ENCODE peak calls at places on chromosomes 5 and 9, in seven cellular contexts. One of them, this sample, is unnamed.

GRCh38 chr5:174522641-174523260 is 201.6 kb upstream of the MSX2 start:
- DNase-seq in neuronal stem cell: no peak
- DNase-seq in fibroblast of lung: no peak
- DNase-seq in GM12878: no peak
- DNase-seq in DND-41: no peak
- DNase-seq in colonic mucosa: no peak
- DNase-seq in IMR-90: no peak
- DNase-seq in this sample: no peak

GRCh38 chr5:73747696-73748380 is 121.8 kb downstream of the ARHGEF28 start:
- DNase-seq in GM12878: no peak
- DNase-seq in IMR-90: no peak
- DNase-seq in DND-41: no peak
- DNase-seq in neuronal stem cell: no peak
- DNase-seq in fibroblast of lung: peak; percentile 41
- DNase-seq in colonic mucosa: no peak
- DNase-seq in this sample: no peak

GRCh38 chr5:123264399-123264798 is 158.8 kb downstream of the CEP120 start:
- DNase-seq in neuronal stem cell: no peak
- DNase-seq in fibroblast of lung: no peak
- DNase-seq in IMR-90: no peak
- DNase-seq in colonic mucosa: no peak
- DNase-seq in DND-41: no peak
- DNase-seq in GM12878: no peak
- DNase-seq in this sample: no peak

GRCh38 chr9:7963026-7963425 is 163.4 kb upstream of the DMAC1 start:
- DNase-seq in IMR-90: no peak
- DNase-seq in colonic mucosa: peak; percentile 49
- DNase-seq in DND-41: no peak
- DNase-seq in GM12878: no peak
- DNase-seq in neuronal stem cell: no peak
- DNase-seq in fibroblast of lung: peak; percentile 41
- DNase-seq in this sample: no peak

GRCh38 chr9:109441296-109441695 is 56.8 kb downstream of the PTPN3 start:
- DNase-seq in IMR-90: no peak
- DNase-seq in neuronal stem cell: no peak
- DNase-seq in GM12878: no peak
- DNase-seq in colonic mucosa: no peak
- DNase-seq in fibroblast of lung: no peak
- DNase-seq in DND-41: no peak
- DNase-seq in this sample: no peak

GRCh38 chr9:4894076-4894475 is 91.0 kb upstream of the JAK2 start:
- DNase-seq in IMR-90: peak; percentile 65
- DNase-seq in fibroblast of lung: peak; percentile 56
- DNase-seq in GM12878: no peak
- DNase-seq in DND-41: no peak
- DNase-seq in colonic mucosa: no peak
- DNase-seq in neuronal stem cell: no peak
- DNase-seq in this sample: no peak

GRCh38 chr5:109989161-109989560 is 299.4 kb downstream of the MAN2A1 start:
- DNase-seq in colonic mucosa: no peak
- DNase-seq in IMR-90: no peak
- DNase-seq in GM12878: no peak
- DNase-seq in DND-41: no peak
- DNase-seq in fibroblast of lung: no peak
- DNase-seq in neuronal stem cell: no peak
- DNase-seq in this sample: no peak

GRCh38 chr9:114312513-114312875 is 10.4 kb upstream of the ORM1 start:
- DNase-seq in colonic mucosa: no peak
- DNase-seq in neuronal stem cell: no peak
- DNase-seq in DND-41: no peak
- DNase-seq in GM12878: no peak
- DNase-seq in fibroblast of lung: no peak
- DNase-seq in IMR-90: no peak
- DNase-seq in this sample: no peak

GRCh38 chr5:163532203-163532892 is 26.9 kb downstream of the MAT2B start:
- DNase-seq in DND-41: no peak
- DNase-seq in fibroblast of lung: no peak
- DNase-seq in IMR-90: no peak
- DNase-seq in colonic mucosa: no peak
- DNase-seq in neuronal stem cell: no peak
- DNase-seq in GM12878: no peak
- DNase-seq in this sample: no peak

GRCh38 chr9:126397056-126397455 is 70.4 kb downstream of the MVB12B start:
- DNase-seq in neuronal stem cell: no peak
- DNase-seq in IMR-90: no peak
- DNase-seq in fibroblast of lung: no peak
- DNase-seq in colonic mucosa: no peak
- DNase-seq in DND-41: peak; percentile 72
- DNase-seq in GM12878: peak; percentile 54
- DNase-seq in this sample: peak; percentile 98

GRCh38 chr5:7754997-7755596 is 95.8 kb downstream of the CFAP90 start:
- DNase-seq in DND-41: peak; percentile 52
- DNase-seq in IMR-90: peak; percentile 15
- DNase-seq in neuronal stem cell: peak; percentile 55
- DNase-seq in colonic mucosa: peak; percentile 57
- DNase-seq in fibroblast of lung: peak; percentile 2
- DNase-seq in GM12878: no peak
- DNase-seq in this sample: peak; percentile 75

GRCh38 chr5:36958612-36959011 is 82.0 kb downstream of the NIPBL start:
- DNase-seq in fibroblast of lung: no peak
- DNase-seq in DND-41: no peak
- DNase-seq in neuronal stem cell: no peak
- DNase-seq in GM12878: no peak
- DNase-seq in IMR-90: no peak
- DNase-seq in colonic mucosa: no peak
- DNase-seq in this sample: no peak

GRCh38 chr5:91271999-91272398 is 111.1 kb downstream of the ARRDC3 start:
- DNase-seq in neuronal stem cell: no peak
- DNase-seq in colonic mucosa: no peak
- DNase-seq in IMR-90: no peak
- DNase-seq in fibroblast of lung: no peak
- DNase-seq in DND-41: no peak
- DNase-seq in GM12878: peak; percentile 76
- DNase-seq in this sample: peak; percentile 58

GRCh38 chr5:109829331-109829730 is 139.6 kb downstream of the MAN2A1 start:
- DNase-seq in IMR-90: peak; percentile 5
- DNase-seq in colonic mucosa: no peak
- DNase-seq in neuronal stem cell: no peak
- DNase-seq in GM12878: no peak
- DNase-seq in DND-41: no peak
- DNase-seq in fibroblast of lung: no peak
- DNase-seq in this sample: no peak

GRCh38 chr5:150503977-150504620 is 3.8 kb upstream of the NDST1 start:
- DNase-seq in fibroblast of lung: no peak
- DNase-seq in GM12878: no peak
- DNase-seq in DND-41: no peak
- DNase-seq in neuronal stem cell: no peak
- DNase-seq in IMR-90: no peak
- DNase-seq in colonic mucosa: peak; percentile 84
- DNase-seq in this sample: no peak

GRCh38 chr5:42605490-42605889 is 151.1 kb upstream of the CCDC152 start:
- DNase-seq in IMR-90: no peak
- DNase-seq in DND-41: no peak
- DNase-seq in GM12878: no peak
- DNase-seq in fibroblast of lung: no peak
- DNase-seq in neuronal stem cell: no peak
- DNase-seq in colonic mucosa: no peak
- DNase-seq in this sample: no peak

DNA sequence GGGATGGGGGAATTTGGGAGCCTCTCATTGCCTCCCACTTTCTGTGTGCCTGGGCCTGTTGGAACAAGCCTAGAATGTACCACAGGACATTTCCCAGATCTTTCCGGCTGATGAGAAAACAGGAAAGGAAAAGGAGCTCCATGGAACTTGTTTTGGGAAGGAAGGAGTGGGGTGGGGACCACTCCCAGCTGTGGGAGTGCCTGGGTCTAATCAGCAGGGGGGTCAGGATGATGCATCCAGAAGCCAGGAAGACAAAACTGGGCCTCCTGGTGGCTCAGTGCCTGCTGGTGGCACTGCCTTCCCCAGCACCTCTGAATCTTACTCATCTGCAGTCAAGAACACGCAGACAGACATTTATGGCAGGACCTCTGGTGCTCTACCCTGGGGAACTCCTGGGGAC is 2.8 kb downstream of the SMIM33 start:
- DNase-seq in DND-41: no peak
- DNase-seq in fibroblast of lung: no peak
- DNase-seq in neuronal stem cell: no peak
- DNase-seq in colonic mucosa: no peak
- DNase-seq in IMR-90: no peak
- DNase-seq in GM12878: no peak
- DNase-seq in this sample: no peak
- H3K9ac ChIP-seq in DND-41: no peak overlapping the region
- H3K9ac ChIP-seq in fibroblast of lung: no peak overlapping the region
- H3K9ac ChIP-seq in neuronal stem cell: no peak overlapping the region
- H3K9ac ChIP-seq in colonic mucosa: no peak overlapping the region
- H3K9ac ChIP-seq in IMR-90: no peak overlapping the region
- H3K9ac ChIP-seq in GM12878: no peak overlapping the region
- H3K9ac ChIP-seq in this sample: no peak overlapping the region

GRCh38 chr5:132492386-132492785 is 1.8 kb upstream of the IRF1 start:
- DNase-seq in GM12878: no peak
- DNase-seq in fibroblast of lung: no peak
- DNase-seq in DND-41: no peak
- DNase-seq in IMR-90: peak; percentile 52
- DNase-seq in colonic mucosa: no peak
- DNase-seq in neuronal stem cell: no peak
- DNase-seq in this sample: no peak

GRCh38 chr5:132490484-132491367 is at the start of gene IRF1:
- DNase-seq in fibroblast of lung: peak; percentile 96
- DNase-seq in GM12878: no peak
- DNase-seq in colonic mucosa: peak; percentile 97
- DNase-seq in IMR-90: peak; percentile 94
- DNase-seq in neuronal stem cell: peak; percentile 87
- DNase-seq in DND-41: peak; percentile 96
- DNase-seq in this sample: peak; percentile 96

GRCh38 chr5:132493241-132493640 is 2.7 kb upstream of the IRF1 start:
- DNase-seq in neuronal stem cell: no peak
- DNase-seq in colonic mucosa: peak; percentile 16
- DNase-seq in GM12878: no peak
- DNase-seq in fibroblast of lung: no peak
- DNase-seq in IMR-90: no peak
- DNase-seq in DND-41: no peak
- DNase-seq in this sample: no peak

GRCh38 chr5:132489871-132490483 is 596 bp downstream of the IRF1 start:
- DNase-seq in colonic mucosa: peak; percentile 60
- DNase-seq in neuronal stem cell: no peak
- DNase-seq in IMR-90: peak; percentile 43
- DNase-seq in DND-41: peak; percentile 39
- DNase-seq in GM12878: no peak
- DNase-seq in fibroblast of lung: peak; percentile 45
- DNase-seq in this sample: peak; percentile 44

DNA sequence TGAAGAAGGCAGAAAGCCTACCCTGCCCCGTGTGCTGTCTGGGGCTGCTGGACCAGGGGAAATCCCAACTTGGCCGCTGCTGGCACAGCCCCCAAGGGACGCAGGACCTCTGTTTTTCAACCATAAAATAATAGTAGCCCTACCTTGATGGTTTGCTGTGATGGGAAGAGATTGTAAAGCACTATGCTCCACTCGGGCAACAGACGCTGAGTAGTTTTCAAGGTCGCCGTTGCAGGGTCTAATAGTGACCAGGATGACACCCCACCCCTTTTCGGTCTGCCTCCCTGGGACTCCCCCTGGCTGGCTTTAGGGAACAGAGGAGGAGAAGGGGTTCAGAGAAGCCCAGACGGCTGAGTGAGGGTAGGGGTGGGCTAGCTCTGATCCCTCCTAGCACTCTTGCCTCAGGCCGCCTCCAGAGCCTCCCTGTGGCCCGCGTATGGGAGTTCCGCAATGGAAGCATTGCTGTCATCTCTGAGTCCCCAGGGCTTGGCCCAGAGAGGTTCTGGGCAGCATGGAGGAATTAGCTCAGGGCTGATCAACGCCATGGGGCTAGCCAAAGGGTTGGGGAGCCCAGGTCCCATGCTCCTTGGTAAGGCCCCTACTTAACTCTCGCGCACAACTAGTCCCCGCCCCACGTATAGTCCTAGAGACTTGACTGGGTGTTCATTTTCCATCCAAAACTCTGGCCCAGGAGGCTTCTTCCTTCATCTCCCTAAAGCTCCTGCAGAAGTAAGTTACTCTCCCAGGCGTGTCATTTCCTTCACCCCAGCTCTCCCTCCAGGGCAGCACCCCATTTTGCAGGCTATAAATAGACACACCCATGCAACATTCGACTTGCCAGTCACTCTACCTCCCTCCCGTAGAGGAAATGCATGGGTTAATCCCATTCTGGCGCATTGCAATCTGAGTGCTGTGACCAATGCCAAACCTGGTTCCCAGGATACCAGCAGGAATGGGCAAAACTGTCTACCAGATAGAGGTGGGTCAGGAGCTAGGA is 1.1 kb upstream of the IRF1 start:
- DNase-seq in neuronal stem cell: no peak
- DNase-seq in GM12878: no peak
- DNase-seq in DND-41: no peak
- DNase-seq in colonic mucosa: peak; percentile 36
- DNase-seq in fibroblast of lung: no peak
- DNase-seq in IMR-90: no peak
- DNase-seq in this sample: no peak
- H3K4me1 ChIP-seq in neuronal stem cell: peaks cover 15% of the 10 kb centered on the region
- H3K4me1 ChIP-seq in GM12878: peaks cover 44% of the 10 kb centered on the region
- H3K4me1 ChIP-seq in DND-41: peaks cover 73% of the 10 kb centered on the region
- H3K4me1 ChIP-seq in colonic mucosa: peaks cover 12% of the 10 kb centered on the region
- H3K4me1 ChIP-seq in fibroblast of lung: peaks cover 27% of the 10 kb centered on the region
- H3K4me1 ChIP-seq in IMR-90: peaks cover 28% of the 10 kb centered on the region
- H3K4me1 ChIP-seq in this sample: peaks cover 46% of the 10 kb centered on the region

DNA sequence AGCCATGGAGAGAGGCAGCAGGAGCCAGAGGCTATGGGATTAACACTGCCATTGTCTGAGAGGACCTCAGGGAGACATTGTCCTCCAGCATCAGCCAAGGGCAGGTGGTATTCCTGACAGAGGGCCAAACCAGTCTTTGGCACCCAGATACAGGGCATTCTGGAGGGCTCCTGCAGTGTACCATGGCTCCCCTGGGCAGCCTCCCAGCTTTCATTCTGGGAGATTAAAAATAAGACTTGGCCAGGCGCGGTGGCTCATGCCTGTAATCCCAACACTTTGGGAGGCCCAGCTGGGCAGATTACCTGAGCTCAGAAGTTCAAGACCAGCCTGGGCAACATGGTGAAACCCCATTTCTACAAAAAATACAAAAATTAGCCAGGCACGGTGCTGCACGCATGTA is 4.2 kb downstream of the MTAP start:
- DNase-seq in colonic mucosa: no peak
- DNase-seq in DND-41: no peak
- DNase-seq in IMR-90: no peak
- DNase-seq in fibroblast of lung: no peak
- DNase-seq in GM12878: no peak
- DNase-seq in neuronal stem cell: no peak
- DNase-seq in this sample: no peak
- H3K9ac ChIP-seq in colonic mucosa: no peak overlapping the region
- H3K9ac ChIP-seq in DND-41: no peak overlapping the region
- H3K9ac ChIP-seq in IMR-90: no peak overlapping the region
- H3K9ac ChIP-seq in fibroblast of lung: no peak overlapping the region
- H3K9ac ChIP-seq in GM12878: no peak overlapping the region
- H3K9ac ChIP-seq in neuronal stem cell: no peak overlapping the region
- H3K9ac ChIP-seq in this sample: no peak overlapping the region

DNA sequence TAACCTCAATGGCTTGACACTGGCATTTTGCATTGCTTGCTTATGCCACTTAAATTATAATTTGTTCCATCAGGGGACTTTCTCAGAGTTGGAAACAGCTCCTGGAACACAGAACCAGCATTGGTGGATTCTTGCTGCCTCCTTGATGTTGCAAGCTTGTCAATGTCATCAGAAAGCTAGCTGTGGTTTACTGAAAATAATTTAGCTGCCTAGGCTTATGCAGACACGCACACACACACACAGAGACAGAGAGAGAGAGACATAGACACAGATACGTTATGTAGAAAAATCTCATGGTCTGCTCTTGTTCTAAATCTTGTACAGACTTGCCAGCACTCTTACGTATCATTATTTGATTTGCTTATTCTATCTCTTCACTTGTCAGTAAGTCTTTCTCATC is 78.0 kb downstream of the HMHB1 start:
- DNase-seq in GM12878: no peak
- DNase-seq in DND-41: no peak
- DNase-seq in colonic mucosa: no peak
- DNase-seq in IMR-90: peak; percentile 49
- DNase-seq in neuronal stem cell: no peak
- DNase-seq in fibroblast of lung: peak; percentile 54
- DNase-seq in this sample: no peak
- H3K4me1 ChIP-seq in GM12878: no peaks in the 10 kb centered on the region
- H3K4me1 ChIP-seq in DND-41: no peaks in the 10 kb centered on the region
- H3K4me1 ChIP-seq in colonic mucosa: no peaks in the 10 kb centered on the region
- H3K4me1 ChIP-seq in IMR-90: peaks cover 17% of the 10 kb centered on the region
- H3K4me1 ChIP-seq in neuronal stem cell: peaks cover 2% of the 10 kb centered on the region
- H3K4me1 ChIP-seq in fibroblast of lung: peaks cover 21% of the 10 kb centered on the region
- H3K4me1 ChIP-seq in this sample: no peaks in the 10 kb centered on the region